ENCODE peak calls at places on chromosomes 7 and 10, in six cellular contexts. I is Caki2, N is HS-5, P is HTR-8/SVneo, B is progenitor cell of endocrine pancreas, C is sigmoid colon. D is an unnamed sample.

GRCh38 chr10:5551531-5552375 is 27.0 kb downstream of the CALML3 start:
- DNase-seq in I (peak), N (no peak), P (no peak), B (no peak), C (peak), D (no peak)

GRCh38 chr7:27960415-27960814 is 220.2 kb downstream of the JAZF1 start:
- DNase-seq in I (no peak), N (no peak), P (no peak), B (no peak), C (no peak), D (no peak)

GRCh38 chr7:76220185-76221057 is 18.7 kb downstream of the SRRM3 start:
- DNase-seq in I (peak), N (no peak), P (no peak), B (no peak), C (no peak), D (peak)

GRCh38 chr10:70984986-70985719 is 96.8 kb upstream of the PCBD1 start:
- DNase-seq in I (no peak), N (no peak), P (no peak), B (no peak), C (no peak), D (no peak)

GRCh38 chr7:90244565-90244908 is 437 bp upstream of the CFAP69 start:
- DNase-seq in I (no peak), N (no peak), P (no peak), B (no peak), C (no peak), D (no peak)

GRCh38 chr10:72886596-72887522 is 6.7 kb upstream of the OIT3 start:
- DNase-seq in I (no peak), N (no peak), P (no peak), B (no peak), C (no peak), D (no peak)

GRCh38 chr10:58266826-58267712 is 625 bp downstream of the IPMK start:
- DNase-seq in I (peak), N (no peak), P (no peak), B (peak), C (peak), D (no peak)

GRCh38 chr7:116030626-116031276 is at the start of gene TFEC:
- DNase-seq in I (no peak), N (no peak), P (no peak), B (no peak), C (no peak), D (no peak)

GRCh38 chr10:100122780-100123179 is 41.1 kb upstream of the CPN1 start:
- DNase-seq in I (no peak), N (no peak), P (no peak), B (no peak), C (no peak), D (no peak)

GRCh38 chr7:85829817-85830432 is 643.1 kb upstream of the SEMA3D start:
- DNase-seq in I (no peak), N (no peak), P (peak), B (no peak), C (no peak), D (no peak)

D was measured in epithelial cell of proximal tubule.